ENCODE peak calls at places on chromosomes 13 and 19, in five cellular contexts. I is tibial artery, Y is colonic mucosa, L is A172, R is HCT116. B is an unnamed sample.
A peak's percentile ranks its signal among the peaks of the same experiment; 100 is the strongest.

GRCh38 chr19:35027851-35028599 is 2.2 kb upstream of the SCN1B start:
- DNase-seq in L (no peak), I (no peak), Y (no peak), R (no peak), B (no peak)

GRCh38 chr13:74306496-74306895 is 172.3 kb upstream of the KLF12 start:
- DNase-seq in Y (no peak), I (no peak), L (no peak), R (no peak), B (no peak)

GRCh38 chr13:21289475-21289874 is 113.0 kb downstream of the MRPL57 start:
- DNase-seq in Y (no peak), R (no peak), I (no peak), L (no peak), B (no peak)

GRCh38 chr13:100535401-100536135 is 53.0 kb downstream of the GGACT start:
- DNase-seq in Y (no peak), L (no peak), I (no peak), R (no peak), B (no peak)

GRCh38 chr13:31909889-31910551 is 121.6 kb upstream of the FRY start:
- DNase-seq in R (peak; percentile 41), Y (peak; percentile 62), L (peak; percentile 28), I (no peak), B (peak; percentile 10)

GRCh38 chr19:14346279-14346678 is 35.0 kb upstream of the ADGRE5 start:
- DNase-seq in L (no peak), Y (no peak), I (no peak), R (no peak), B (no peak)

GRCh38 chr13:46164661-46165060 is 17.3 kb downstream of the LCP1 start:
- DNase-seq in L (no peak), I (no peak), Y (no peak), R (no peak), B (no peak)

GRCh38 chr19:46390866-46391265 is 22.5 kb downstream of the CCDC8 start:
- DNase-seq in R (no peak), Y (no peak), L (no peak), I (peak; percentile 67), B (no peak)

GRCh38 chr13:110106726-110107125 is 200.2 kb downstream of the COL4A1 start:
- DNase-seq in R (no peak), I (peak; percentile 91), Y (no peak), L (no peak), B (no peak)

GRCh38 chr13:29897102-29897501 is 46.7 kb upstream of the UBL3 start:
- DNase-seq in L (no peak), R (no peak), Y (no peak), I (no peak), B (no peak)

GRCh38 chr19:27652281-27652680 is 1560.7 kb downstream of the UQCRFS1 start:
- DNase-seq in I (peak; percentile 17), R (no peak), L (no peak), Y (no peak), B (no peak)

B was measured in B cell.